ENCODE peak calls at places on chromosomes 13 and 19, in five cellular contexts. One of them, this sample, is unnamed.

GRCh38 chr19:7925171-7925837 is 631 bp downstream of the CTXN1 start:
- DNase-seq in mammary epithelial cell: no peak
- DNase-seq in activated naive CD4-positive, alpha-beta T cell treated with anti-CD3 and anti-CD28 coated beads for 36 hours: peak
- DNase-seq in NCI-H2171: peak
- DNase-seq in stimulated activated CD8-positive, alpha-beta memory T cell treated with anti-CD3 and anti-CD28 coated beads, Interleukin-2, amount 100 ng/mL, for 48 hours: peak
- DNase-seq in this sample: peak

GRCh38 chr13:54563286-54563685 is 1534.7 kb downstream of the OLFM4 start:
- DNase-seq in NCI-H2171: no peak
- DNase-seq in stimulated activated CD8-positive, alpha-beta memory T cell treated with anti-CD3 and anti-CD28 coated beads, Interleukin-2, amount 100 ng/mL, for 48 hours: no peak
- DNase-seq in activated naive CD4-positive, alpha-beta T cell treated with anti-CD3 and anti-CD28 coated beads for 36 hours: no peak
- DNase-seq in mammary epithelial cell: no peak
- DNase-seq in this sample: no peak

GRCh38 chr13:99265162-99265822 is 7.1 kb upstream of the GPR18 start:
- DNase-seq in NCI-H2171: no peak
- DNase-seq in activated naive CD4-positive, alpha-beta T cell treated with anti-CD3 and anti-CD28 coated beads for 36 hours: peak
- DNase-seq in mammary epithelial cell: no peak
- DNase-seq in stimulated activated CD8-positive, alpha-beta memory T cell treated with anti-CD3 and anti-CD28 coated beads, Interleukin-2, amount 100 ng/mL, for 48 hours: no peak
- DNase-seq in this sample: no peak

GRCh38 chr13:21219044-21219381 is 42.6 kb downstream of the MRPL57 start:
- DNase-seq in mammary epithelial cell: no peak
- DNase-seq in stimulated activated CD8-positive, alpha-beta memory T cell treated with anti-CD3 and anti-CD28 coated beads, Interleukin-2, amount 100 ng/mL, for 48 hours: no peak
- DNase-seq in activated naive CD4-positive, alpha-beta T cell treated with anti-CD3 and anti-CD28 coated beads for 36 hours: peak
- DNase-seq in NCI-H2171: no peak
- DNase-seq in this sample: no peak

GRCh38 chr19:30036154-30037129 is 94.4 kb downstream of the URI1 start:
- DNase-seq in stimulated activated CD8-positive, alpha-beta memory T cell treated with anti-CD3 and anti-CD28 coated beads, Interleukin-2, amount 100 ng/mL, for 48 hours: no peak
- DNase-seq in NCI-H2171: no peak
- DNase-seq in activated naive CD4-positive, alpha-beta T cell treated with anti-CD3 and anti-CD28 coated beads for 36 hours: no peak
- DNase-seq in mammary epithelial cell: peak
- DNase-seq in this sample: peak

GRCh38 chr19:15937771-15938170 is 3.4 kb upstream of the CYP4F11 start:
- DNase-seq in mammary epithelial cell: no peak
- DNase-seq in activated naive CD4-positive, alpha-beta T cell treated with anti-CD3 and anti-CD28 coated beads for 36 hours: no peak
- DNase-seq in NCI-H2171: no peak
- DNase-seq in stimulated activated CD8-positive, alpha-beta memory T cell treated with anti-CD3 and anti-CD28 coated beads, Interleukin-2, amount 100 ng/mL, for 48 hours: no peak
- DNase-seq in this sample: no peak

GRCh38 chr13:24045456-24045996 is 115.0 kb upstream of the SPATA13 start:
- DNase-seq in mammary epithelial cell: no peak
- DNase-seq in activated naive CD4-positive, alpha-beta T cell treated with anti-CD3 and anti-CD28 coated beads for 36 hours: no peak
- DNase-seq in stimulated activated CD8-positive, alpha-beta memory T cell treated with anti-CD3 and anti-CD28 coated beads, Interleukin-2, amount 100 ng/mL, for 48 hours: no peak
- DNase-seq in NCI-H2171: no peak
- DNase-seq in this sample: no peak

GRCh38 chr13:41457589-41458186 is 338 bp downstream of the RGCC start:
- DNase-seq in activated naive CD4-positive, alpha-beta T cell treated with anti-CD3 and anti-CD28 coated beads for 36 hours: peak
- DNase-seq in stimulated activated CD8-positive, alpha-beta memory T cell treated with anti-CD3 and anti-CD28 coated beads, Interleukin-2, amount 100 ng/mL, for 48 hours: peak
- DNase-seq in mammary epithelial cell: no peak
- DNase-seq in NCI-H2171: no peak
- DNase-seq in this sample: peak

GRCh38 chr13:43298799-43299198 is 275.4 kb downstream of the DNAJC15 start:
- DNase-seq in activated naive CD4-positive, alpha-beta T cell treated with anti-CD3 and anti-CD28 coated beads for 36 hours: no peak
- DNase-seq in stimulated activated CD8-positive, alpha-beta memory T cell treated with anti-CD3 and anti-CD28 coated beads, Interleukin-2, amount 100 ng/mL, for 48 hours: no peak
- DNase-seq in NCI-H2171: peak
- DNase-seq in mammary epithelial cell: peak
- DNase-seq in this sample: no peak

GRCh38 chr13:73934771-73935170 is 199.4 kb downstream of the KLF12 start:
- DNase-seq in stimulated activated CD8-positive, alpha-beta memory T cell treated with anti-CD3 and anti-CD28 coated beads, Interleukin-2, amount 100 ng/mL, for 48 hours: no peak
- DNase-seq in activated naive CD4-positive, alpha-beta T cell treated with anti-CD3 and anti-CD28 coated beads for 36 hours: no peak
- DNase-seq in NCI-H2171: no peak
- DNase-seq in mammary epithelial cell: no peak
- DNase-seq in this sample: no peak

This sample was measured in trophoblast cell.